ENCODE peak calls at places on chromosomes 6 and 20, in six cellular contexts. M, E, V, F, N and G are unnamed samples. For H3K4me1, the result is how much of the 10 kb centered on the place peaks cover.

GRCh38 chr20:47272893-47273590 is 83.5 kb downstream of the ZMYND8 start:
- DNase-seq in V (peak), F (no peak), M (peak), N (peak), E (no peak), G (peak)

GRCh38 chr20:38685853-38686473 is 38.3 kb upstream of the SLC32A1 start:
- DNase-seq in V (no peak), F (no peak), N (peak), E (no peak), M (peak), G (no peak)

GRCh38 chr20:44223721-44224120 is 13.2 kb upstream of the OSER1 start:
- DNase-seq in N (peak), F (no peak), V (no peak), E (no peak), M (no peak), G (no peak)

GRCh38 chr6:40755749-40756452 is 168.7 kb upstream of the LRFN2 start:
- DNase-seq in V (no peak), N (no peak), F (no peak), E (peak), M (no peak), G (no peak)

GRCh38 chr6:106547961-106548453 is 81.3 kb downstream of the RTN4IP1 start:
- DNase-seq in F (no peak), M (no peak), V (peak), E (no peak), N (no peak), G (no peak)

GRCh38 chr6:105993341-105993740 is 92.8 kb upstream of the PRDM1 start:
- DNase-seq in F (no peak), V (no peak), N (no peak), M (no peak), E (no peak), G (no peak)

GRCh38 chr6:154276810-154277577 is 79.6 kb downstream of the IPCEF1 start:
- DNase-seq in F (no peak), V (no peak), N (no peak), M (peak), E (no peak), G (no peak)

GRCh38 chr6:136964368-136964767 is 42.3 kb downstream of the SLC35D3 start:
- DNase-seq in E (no peak), V (no peak), F (no peak), M (no peak), N (peak), G (peak)

GRCh38 chr20:47160240-47160639 is 196.3 kb downstream of the ZMYND8 start:
- DNase-seq in F (no peak), E (no peak), N (no peak), V (no peak), M (no peak), G (no peak)

GRCh38 chr20:58706975-58707681 is 14.5 kb downstream of the NPEPL1 start:
- DNase-seq in M (no peak), N (peak), F (no peak), V (no peak), E (peak), G (peak)

GRCh38 chr20:38997622-38998021 is 35.5 kb downstream of the DHX35 start:
- DNase-seq in V (no peak), E (no peak), M (no peak), F (no peak), N (no peak), G (no peak)

GRCh38 chr20:25695532-25696383 is 895 bp downstream of the ZNF337 start:
- DNase-seq in N (peak), E (no peak), F (peak), V (no peak), M (no peak), G (no peak)

GRCh38 chr6:123962508-123962907 is 158.8 kb downstream of the NKAIN2 start:
- DNase-seq in F (no peak), E (no peak), M (no peak), V (no peak), N (peak), G (no peak)

GRCh38 chr6:12467706-12468670 is 177.8 kb downstream of the EDN1 start:
- DNase-seq in V (no peak), E (no peak), F (no peak), M (no peak), N (no peak), G (no peak)

GRCh38 chr6:3756516-3757010 is 5.0 kb upstream of the PXDC1 start:
- DNase-seq in F (no peak), N (no peak), M (no peak), E (no peak), V (no peak), G (peak)

GRCh38 chr20:60857708-60858107 is 394.4 kb upstream of the CDH4 start:
- DNase-seq in F (no peak), V (no peak), M (no peak), N (no peak), E (no peak), G (no peak)

GRCh38 chr6:26304213-26305096 is 60.5 kb upstream of the BTN3A2 start:
- DNase-seq in V (peak), E (peak), N (peak), M (no peak), F (no peak), G (no peak)

DNA sequence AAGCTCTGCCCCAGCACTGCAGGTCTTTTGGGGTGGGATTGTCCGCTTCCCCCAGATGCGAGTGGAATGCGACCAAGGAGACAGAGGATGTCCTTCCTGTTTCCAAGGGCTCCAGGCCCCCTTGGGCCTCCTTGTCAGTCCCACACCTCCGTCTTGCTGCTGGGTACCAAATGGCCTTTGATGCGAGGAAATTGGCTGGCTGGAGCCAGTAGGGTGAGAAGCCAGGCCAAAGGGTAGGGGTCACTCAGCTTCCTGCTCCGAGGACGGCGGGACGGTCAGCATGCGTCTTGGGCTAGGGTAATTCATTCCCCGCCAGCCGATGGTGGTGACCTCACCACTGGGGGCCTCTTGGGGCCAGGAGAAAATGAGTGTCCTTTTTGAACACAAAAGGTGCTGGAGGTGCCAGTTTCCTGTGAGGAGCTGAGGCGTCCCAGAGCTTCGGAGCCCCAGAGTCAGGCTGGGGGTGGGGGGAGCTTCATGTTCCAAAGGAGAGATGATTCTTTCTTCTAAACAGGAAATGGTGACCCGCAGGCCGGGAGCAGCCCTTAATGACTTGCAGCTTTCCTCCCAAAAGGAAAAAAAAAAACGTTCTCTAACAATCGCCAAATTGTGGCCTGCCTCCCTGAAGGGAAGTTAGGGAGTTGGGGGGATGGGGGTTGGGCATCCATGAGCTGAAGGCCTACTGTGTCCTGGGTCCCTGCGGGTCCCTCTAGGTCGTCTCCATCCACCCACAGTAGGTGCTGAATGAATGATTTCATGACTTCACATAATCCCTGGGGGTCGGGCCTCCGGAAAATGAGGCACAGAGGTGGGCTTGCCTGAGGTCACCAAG is 6.7 kb downstream of the SNAI1 start:
- DNase-seq in N (peak), E (peak), V (peak), F (peak), M (no peak), G (no peak)
- TF ChIP-seq POLR2A in N (no peak), E (no peak), V (no peak), F (no peak), M (no peak), G (no peak)

DNA sequence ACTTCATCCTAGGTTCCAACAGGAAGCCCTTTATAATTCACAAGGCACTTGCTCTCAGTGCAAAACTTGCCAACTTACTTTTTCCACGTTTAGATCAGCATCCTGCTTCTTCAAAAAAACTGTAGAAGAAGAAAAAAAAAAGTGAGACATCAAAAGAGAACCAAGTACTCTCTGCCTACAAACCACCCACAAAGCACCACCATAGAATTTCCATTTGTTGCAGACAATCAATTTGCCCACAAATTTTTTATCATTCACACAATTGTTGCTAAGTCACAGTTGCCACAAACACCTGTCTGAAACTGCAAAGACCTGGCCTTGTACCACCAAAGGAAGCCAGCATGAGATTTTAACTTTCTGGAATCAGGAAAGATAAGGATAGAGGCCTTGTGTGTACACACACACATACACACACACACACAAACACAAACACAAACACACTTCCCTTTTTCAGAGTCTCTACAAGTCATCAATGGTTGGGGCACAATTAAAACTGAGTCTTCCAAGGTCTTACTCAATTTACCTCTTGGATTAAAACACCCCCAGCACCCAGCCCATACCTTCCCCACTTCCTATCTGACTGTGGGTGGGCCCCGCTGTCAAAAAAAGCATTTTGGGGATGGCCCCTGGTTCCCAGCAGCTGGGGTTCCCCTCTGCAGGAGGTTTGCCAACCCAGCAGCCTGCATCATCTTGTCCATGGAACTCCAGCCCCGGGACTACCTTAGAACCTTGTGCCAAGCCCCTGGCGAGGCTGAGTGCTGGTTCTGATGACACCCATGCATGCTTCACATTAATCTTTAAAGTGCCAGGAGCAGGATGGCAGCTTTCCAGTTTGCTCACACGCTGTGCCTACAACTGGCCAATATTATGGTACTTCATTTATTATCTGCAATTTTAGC is 26.5 kb downstream of the FYN start:
- DNase-seq in N (no peak), E (no peak), V (no peak), M (no peak), F (peak), G (no peak)
- H3K4me1 ChIP-seq in N (under half), E (under half), V (under half), M (under half), F (under half), G (under half)

GRCh38 chr6:82246802-82247633 is 526 bp downstream of the IBTK start:
- DNase-seq in N (peak), V (peak), M (peak), E (no peak), F (peak), G (peak)
- TF ChIP-seq POLR2A in N (no peak), V (no peak), M (peak), E (no peak), F (no peak), G (no peak)

GRCh38 chr6:169166896-169167580 is 86.6 kb downstream of the THBS2 start:
- DNase-seq in E (no peak), M (no peak), F (no peak), V (no peak), N (no peak), G (no peak)
- H3K4me1 ChIP-seq in E (under half), M (under half), F (under half), V (under half), N (under half), G (under half)

GRCh38 chr6:131135244-131136020 is at the start of gene AKAP7:
- DNase-seq in F (peak), E (peak), N (peak), V (peak), M (peak), G (peak)
- TF ChIP-seq POLR2A in F (no peak), E (no peak), N (no peak), V (peak), M (peak), G (peak)

GRCh38 chr6:81997091-81997926 is 244.8 kb upstream of the TENT5A start:
- DNase-seq in F (no peak), V (no peak), N (no peak), M (no peak), E (no peak), G (no peak)
- H3K4me1 ChIP-seq in F (under half), V (under half), N (under half), M (under half), E (under half), G (under half)